ENCODE peak calls at places on chromosomes 11 and 22, in nine cellular contexts. O is K562, Z is SK-N-SH, M is WTC11, W is HCT116, J is A549, F is HepG2, L is GM12878, P is endothelial cell of umbilical vein. D is an unnamed sample.

GRCh38 chr11:117039270-117039669 is 59.0 kb downstream of the SIK3 start:
- DNase-seq in O (no peak), W (no peak), Z (no peak), P (no peak), F (no peak), L (no peak), M (no peak), J (no peak), D (no peak)

GRCh38 chr11:17275376-17276235 is 933 bp upstream of the NUCB2 start:
- DNase-seq in P (no peak), F (peak; percentile 48), M (no peak), L (no peak), J (no peak), W (no peak), Z (no peak), O (no peak), D (peak; percentile 91)

GRCh38 chr22:49215840-49216239 is 611.8 kb downstream of the BRD1 start:
- DNase-seq in J (no peak), F (no peak), W (no peak), L (no peak), O (no peak), Z (no peak), P (no peak), M (no peak), D (no peak)

GRCh38 chr22:44727709-44728108 is 24.7 kb upstream of the ARHGAP8 start:
- DNase-seq in F (no peak), J (no peak), W (no peak), P (no peak), Z (peak; percentile 9), O (no peak), L (no peak), M (no peak), D (no peak)

GRCh38 chr11:47967577-47968230 is 12.7 kb upstream of the PTPRJ start:
- DNase-seq in Z (no peak), W (no peak), J (no peak), M (no peak), O (no peak), P (no peak), F (no peak), L (no peak), D (no peak)

GRCh38 chr22:43840851-43841250 is 21.5 kb downstream of the SULT4A1 start:
- DNase-seq in W (no peak), L (no peak), J (no peak), F (no peak), O (no peak), Z (no peak), M (no peak), P (no peak), D (no peak)

GRCh38 chr11:42631223-42631843 is 680.5 kb upstream of the API5 start:
- DNase-seq in F (peak; percentile 12), M (no peak), J (peak; percentile 21), W (no peak), P (peak; percentile 33), Z (peak; percentile 33), L (no peak), O (peak; percentile 7), D (peak; percentile 31)

GRCh38 chr11:50030193-50030592 is 2.5 kb upstream of the OR4C45 start:
- DNase-seq in W (no peak), P (no peak), F (no peak), Z (no peak), J (no peak), L (no peak), M (no peak), O (no peak), D (no peak)

GRCh38 chr22:35705141-35705540 is 12.5 kb upstream of the APOL5 start:
- DNase-seq in L (no peak), W (no peak), J (no peak), F (no peak), Z (no peak), P (peak; percentile 69), M (no peak), O (no peak), D (no peak)

GRCh38 chr22:24985824-24986214 is 33.3 kb downstream of the KIAA1671 start:
- DNase-seq in M (no peak), L (no peak), O (no peak), F (peak; percentile 46), W (no peak), Z (no peak), J (no peak), P (peak; percentile 99), D (peak; percentile 36)

GRCh38 chr11:1199689-1200610 is 22.9 kb upstream of the MUC5B start:
- DNase-seq in J (no peak), L (no peak), Z (peak; percentile 67), P (no peak), F (no peak), M (peak; percentile 11), O (no peak), W (no peak), D (no peak)

GRCh38 chr11:75782540-75783263 is 14.1 kb downstream of the DGAT2 start:
- DNase-seq in F (peak; percentile 92), M (no peak), O (no peak), P (no peak), W (no peak), J (no peak), Z (no peak), L (no peak), D (no peak)

GRCh38 chr22:19657252-19658056 is 56.8 kb upstream of the SEPTIN5 start:
- DNase-seq in M (no peak), J (no peak), L (no peak), O (no peak), Z (no peak), P (no peak), F (no peak), W (no peak), D (no peak)

GRCh38 chr11:27464155-27464759 is 8.3 kb downstream of the LGR4 start:
- DNase-seq in Z (no peak), L (no peak), M (no peak), P (no peak), F (no peak), W (no peak), O (no peak), J (peak; percentile 79), D (peak; percentile 35)

GRCh38 chr11:74691755-74692154 is 39.5 kb downstream of the CHRDL2 start:
- DNase-seq in J (no peak), W (no peak), Z (no peak), P (no peak), L (no peak), F (no peak), M (no peak), O (no peak), D (no peak)

GRCh38 chr11:44957051-44957515 is 6.4 kb upstream of the TP53I11 start:
- DNase-seq in W (no peak), P (no peak), L (no peak), O (peak; percentile 49), M (peak; percentile 52), F (no peak), J (no peak), Z (no peak), D (peak; percentile 78)

GRCh38 chr22:48320671-48321515 is 1506.8 kb downstream of the BRD1 start:
- DNase-seq in F (no peak), O (no peak), M (no peak), L (no peak), Z (no peak), J (no peak), P (no peak), W (no peak), D (no peak)

GRCh38 chr11:13984616-13985474 is 22.3 kb downstream of the SPON1 start:
- DNase-seq in W (no peak), F (no peak), Z (peak; percentile 31), J (no peak), P (no peak), O (no peak), L (no peak), M (no peak), D (no peak)

GRCh38 chr11:108142304-108142703 is 20.9 kb downstream of the ACAT1 start:
- DNase-seq in J (no peak), P (no peak), O (no peak), M (no peak), F (no peak), W (no peak), Z (no peak), L (no peak), D (no peak)

GRCh38 chr11:86571273-86571948 is 101.0 kb downstream of the ME3 start:
- DNase-seq in P (peak; percentile 37), M (peak; percentile 87), F (peak; percentile 69), L (no peak), W (peak; percentile 80), Z (peak; percentile 36), O (peak; percentile 63), J (peak; percentile 88), D (peak; percentile 33)
- TF ChIP-seq MAX in P (no peak), M (no peak), F (no peak), L (no peak), W (peak; percentile 25), Z (no peak), O (no peak), J (peak; percentile 58), D (no peak)

GRCh38 chr11:2269601-2270321 is 627 bp downstream of the ASCL2 start:
- DNase-seq in P (peak; percentile 31), F (no peak), J (peak; percentile 85), M (peak; percentile 69), L (no peak), Z (peak; percentile 82), O (peak; percentile 57), W (no peak), D (peak; percentile 89)
- TF ChIP-seq CTCF in P (peak; percentile 33), F (no peak), J (peak; percentile 35), M (no peak), L (no peak), Z (no peak), O (no peak), W (no peak), D (peak; percentile 38)

DNA sequence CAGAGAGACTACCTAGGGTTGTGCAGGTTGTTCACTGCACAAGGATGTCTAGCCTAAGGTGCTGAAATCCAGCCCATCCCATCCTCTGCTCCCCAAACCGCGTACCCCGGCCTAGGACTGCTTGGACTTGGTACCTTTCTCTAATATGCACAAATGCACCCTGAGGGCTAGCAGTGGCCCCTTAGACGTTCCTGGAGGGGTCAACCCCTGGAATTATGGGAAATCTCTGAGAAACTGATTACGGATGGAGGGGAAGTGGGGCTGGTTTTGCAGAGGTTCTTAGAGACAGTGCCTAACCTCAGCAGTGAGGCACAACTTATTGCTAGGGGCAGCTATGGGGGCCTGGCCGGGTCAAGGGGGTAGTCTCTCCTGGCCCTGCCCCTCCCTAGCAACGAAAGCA is 2.5 kb downstream of the C11orf68 start:
- DNase-seq in O (no peak), W (no peak), Z (no peak), F (no peak), L (no peak), P (no peak), M (no peak), J (no peak), D (no peak)
- TF ChIP-seq MAX in O (no peak), W (no peak), Z (no peak), F (no peak), L (no peak), P (no peak), M (no peak), J (no peak), D (no peak)

DNA sequence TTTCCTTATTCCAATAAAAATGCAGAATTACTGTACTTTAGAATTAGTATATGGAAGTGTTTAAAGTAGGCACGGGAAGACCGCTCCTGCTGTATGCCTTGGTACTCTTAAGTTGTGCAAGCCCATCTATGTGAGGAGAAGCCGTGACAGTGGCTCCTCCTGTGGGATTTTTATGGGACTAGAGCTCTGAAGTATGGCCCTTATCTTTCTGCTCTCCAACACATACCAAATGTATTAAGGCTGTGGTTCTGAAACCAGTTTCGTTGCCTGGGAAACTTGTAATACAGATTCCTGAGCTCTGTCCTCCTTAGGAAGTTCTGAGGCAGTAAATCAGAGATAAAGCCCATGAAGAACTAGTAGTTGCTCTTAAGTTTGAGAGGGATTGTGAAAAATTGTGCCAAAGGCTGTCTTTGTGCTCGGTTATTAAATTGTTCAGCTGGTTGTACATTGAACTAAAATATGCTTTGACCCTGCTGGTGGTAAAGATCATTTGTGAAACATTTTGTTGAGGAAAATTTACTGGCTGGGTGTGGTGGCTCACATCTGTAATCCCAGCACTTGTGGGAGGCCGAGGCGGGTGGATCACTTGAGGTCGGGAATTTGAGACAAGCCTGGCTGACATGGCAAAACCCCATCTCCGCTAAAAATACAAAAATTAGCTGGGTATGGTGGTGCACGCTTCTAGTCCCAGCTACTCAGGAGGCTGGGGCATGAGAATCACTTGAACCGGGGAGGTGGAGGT is 29.3 kb downstream of the RTN3 start:
- DNase-seq in W (no peak), J (peak; percentile 18), M (no peak), L (no peak), Z (no peak), F (no peak), O (no peak), P (peak; percentile 68), D (no peak)
- TF ChIP-seq CTCF in W (no peak), J (no peak), M (no peak), L (no peak), Z (no peak), F (no peak), O (peak; percentile 25), P (no peak), D (no peak)